ENCODE peak calls at places on chromosomes 7 and 10, in seven cellular contexts. One of them, this sample, is unnamed.

GRCh38 chr10:378230-378929 is 243.1 kb downstream of the ZMYND11 start:
- DNase-seq in right atrium auricular region: no peak
- DNase-seq in PC-9: no peak
- DNase-seq in GM12864: no peak
- DNase-seq in A549: no peak
- DNase-seq in AG09309: no peak
- DNase-seq in BJ: no peak
- DNase-seq in this sample: no peak

GRCh38 chr7:15914611-15915010 is 228.1 kb upstream of the MEOX2 start:
- DNase-seq in GM12864: no peak
- DNase-seq in PC-9: no peak
- DNase-seq in AG09309: no peak
- DNase-seq in BJ: no peak
- DNase-seq in A549: no peak
- DNase-seq in right atrium auricular region: no peak
- DNase-seq in this sample: no peak

GRCh38 chr10:44352316-44353127 is 32.4 kb downstream of the CXCL12 start:
- DNase-seq in GM12864: no peak
- DNase-seq in PC-9: no peak
- DNase-seq in BJ: no peak
- DNase-seq in AG09309: no peak
- DNase-seq in right atrium auricular region: no peak
- DNase-seq in A549: no peak
- DNase-seq in this sample: no peak

GRCh38 chr10:71354771-71355170 is 35.7 kb downstream of the SLC29A3 start:
- DNase-seq in PC-9: no peak
- DNase-seq in GM12864: no peak
- DNase-seq in A549: no peak
- DNase-seq in right atrium auricular region: no peak
- DNase-seq in BJ: no peak
- DNase-seq in AG09309: no peak
- DNase-seq in this sample: no peak

GRCh38 chr7:504221-505081 is 15.2 kb downstream of the PDGFA start:
- DNase-seq in BJ: no peak
- DNase-seq in A549: no peak
- DNase-seq in GM12864: no peak
- DNase-seq in right atrium auricular region: no peak
- DNase-seq in AG09309: no peak
- DNase-seq in PC-9: no peak
- DNase-seq in this sample: no peak

GRCh38 chr7:95684037-95684436 is 87.7 kb upstream of the PDK4 start:
- DNase-seq in BJ: no peak
- DNase-seq in AG09309: no peak
- DNase-seq in right atrium auricular region: no peak
- DNase-seq in A549: peak
- DNase-seq in PC-9: no peak
- DNase-seq in GM12864: no peak
- DNase-seq in this sample: no peak

GRCh38 chr10:132867801-132868644 is 74.3 kb downstream of the CFAP46 start:
- DNase-seq in BJ: no peak
- DNase-seq in PC-9: no peak
- DNase-seq in AG09309: no peak
- DNase-seq in A549: no peak
- DNase-seq in right atrium auricular region: no peak
- DNase-seq in GM12864: no peak
- DNase-seq in this sample: no peak

GRCh38 chr10:36882781-36883180 is 242.6 kb upstream of the ANKRD30A start:
- DNase-seq in BJ: no peak
- DNase-seq in PC-9: no peak
- DNase-seq in right atrium auricular region: no peak
- DNase-seq in AG09309: no peak
- DNase-seq in A549: no peak
- DNase-seq in GM12864: no peak
- DNase-seq in this sample: no peak

GRCh38 chr10:132810807-132811700 is 25.1 kb upstream of the NKX6-2 start:
- DNase-seq in BJ: no peak
- DNase-seq in A549: no peak
- DNase-seq in GM12864: no peak
- DNase-seq in AG09309: no peak
- DNase-seq in PC-9: no peak
- DNase-seq in right atrium auricular region: no peak
- DNase-seq in this sample: no peak

GRCh38 chr7:51187941-51188340 is 128.7 kb downstream of the COBL start:
- DNase-seq in GM12864: no peak
- DNase-seq in A549: peak
- DNase-seq in BJ: no peak
- DNase-seq in AG09309: no peak
- DNase-seq in PC-9: no peak
- DNase-seq in right atrium auricular region: no peak
- DNase-seq in this sample: no peak

GRCh38 chr7:51190950-51191349 is 125.7 kb downstream of the COBL start:
- DNase-seq in PC-9: no peak
- DNase-seq in BJ: no peak
- DNase-seq in GM12864: no peak
- DNase-seq in AG09309: no peak
- DNase-seq in A549: no peak
- DNase-seq in right atrium auricular region: no peak
- DNase-seq in this sample: no peak

GRCh38 chr7:51189777-51190176 is 126.8 kb downstream of the COBL start:
- DNase-seq in BJ: no peak
- DNase-seq in AG09309: no peak
- DNase-seq in right atrium auricular region: no peak
- DNase-seq in A549: no peak
- DNase-seq in PC-9: no peak
- DNase-seq in GM12864: no peak
- DNase-seq in this sample: no peak

GRCh38 chr7:51186531-51186930 is 130.1 kb downstream of the COBL start:
- DNase-seq in BJ: no peak
- DNase-seq in AG09309: no peak
- DNase-seq in right atrium auricular region: no peak
- DNase-seq in PC-9: no peak
- DNase-seq in GM12864: no peak
- DNase-seq in A549: no peak
- DNase-seq in this sample: no peak

GRCh38 chr7:51188987-51189386 is 127.6 kb downstream of the COBL start:
- DNase-seq in BJ: no peak
- DNase-seq in AG09309: no peak
- DNase-seq in right atrium auricular region: no peak
- DNase-seq in GM12864: no peak
- DNase-seq in A549: no peak
- DNase-seq in PC-9: no peak
- DNase-seq in this sample: no peak
- TF ChIP-seq CTCF in BJ: no peak
- TF ChIP-seq CTCF in AG09309: no peak
- TF ChIP-seq CTCF in right atrium auricular region: no peak
- TF ChIP-seq CTCF in GM12864: no peak
- TF ChIP-seq CTCF in A549: no peak
- TF ChIP-seq CTCF in PC-9: no peak
- TF ChIP-seq CTCF in this sample: no peak

GRCh38 chr7:27605689-27606269 is 56.9 kb downstream of the HIBADH start:
- DNase-seq in PC-9: no peak
- DNase-seq in GM12864: no peak
- DNase-seq in A549: peak
- DNase-seq in right atrium auricular region: no peak
- DNase-seq in AG09309: peak
- DNase-seq in BJ: no peak
- DNase-seq in this sample: no peak
- TF ChIP-seq CTCF in PC-9: peak
- TF ChIP-seq CTCF in GM12864: peak
- TF ChIP-seq CTCF in A549: peak
- TF ChIP-seq CTCF in right atrium auricular region: peak
- TF ChIP-seq CTCF in AG09309: peak
- TF ChIP-seq CTCF in BJ: peak
- TF ChIP-seq CTCF in this sample: peak

GRCh38 chr7:32942783-32943653 is 14.2 kb upstream of the FKBP9 start:
- DNase-seq in BJ: peak
- DNase-seq in A549: peak
- DNase-seq in AG09309: no peak
- DNase-seq in GM12864: no peak
- DNase-seq in PC-9: peak
- DNase-seq in right atrium auricular region: peak
- DNase-seq in this sample: peak
- TF ChIP-seq CTCF in BJ: peak
- TF ChIP-seq CTCF in A549: peak
- TF ChIP-seq CTCF in AG09309: peak
- TF ChIP-seq CTCF in GM12864: peak
- TF ChIP-seq CTCF in PC-9: peak
- TF ChIP-seq CTCF in right atrium auricular region: peak
- TF ChIP-seq CTCF in this sample: peak

GRCh38 chr10:60733189-60733815 is 45.0 kb upstream of the CDK1 start:
- DNase-seq in GM12864: no peak
- DNase-seq in AG09309: no peak
- DNase-seq in A549: peak
- DNase-seq in BJ: no peak
- DNase-seq in PC-9: peak
- DNase-seq in right atrium auricular region: no peak
- DNase-seq in this sample: no peak
- TF ChIP-seq CTCF in GM12864: peak
- TF ChIP-seq CTCF in AG09309: no peak
- TF ChIP-seq CTCF in A549: no peak
- TF ChIP-seq CTCF in BJ: no peak
- TF ChIP-seq CTCF in PC-9: peak
- TF ChIP-seq CTCF in right atrium auricular region: peak
- TF ChIP-seq CTCF in this sample: no peak

This sample was measured in AG09319.